ENCODE peak calls at places on chromosomes 16 and 17, in ten cellular contexts. One of them, this sample, is unnamed.

GRCh38 chr17:27296427-27296979 is 2.6 kb downstream of the WSB1 start:
- DNase-seq in stimulated activated CD8-positive, alpha-beta memory T cell treated with anti-CD3 and anti-CD28 coated beads, Interleukin-15, amount 100 ng/mL, for 1 hour: no peak
- DNase-seq in COR-L47: no peak
- DNase-seq in activated CD8-positive, alpha-beta memory T cell treated with anti-CD3 and anti-CD28 coated beads for 1 hour: no peak
- DNase-seq in ureter: no peak
- DNase-seq in A673: no peak
- DNase-seq in activated naive CD4-positive, alpha-beta T cell: no peak
- DNase-seq in T-helper 2 cell treated with Interferon-gamma antibody and Interleukin-4, amounts not matched to agents 5 μg/mL and 100 μg/mL, for 36 hours: no peak
- DNase-seq in AG04450: peak; percentile 38
- DNase-seq in brain microvascular endothelial cell: peak; percentile 25
- DNase-seq in this sample: no peak

GRCh38 chr17:48819466-48819865 is 2.4 kb upstream of the TTLL6 start:
- DNase-seq in stimulated activated CD8-positive, alpha-beta memory T cell treated with anti-CD3 and anti-CD28 coated beads, Interleukin-15, amount 100 ng/mL, for 1 hour: no peak
- DNase-seq in COR-L47: no peak
- DNase-seq in activated CD8-positive, alpha-beta memory T cell treated with anti-CD3 and anti-CD28 coated beads for 1 hour: no peak
- DNase-seq in ureter: no peak
- DNase-seq in A673: no peak
- DNase-seq in activated naive CD4-positive, alpha-beta T cell: no peak
- DNase-seq in T-helper 2 cell treated with Interferon-gamma antibody and Interleukin-4, amounts not matched to agents 5 μg/mL and 100 μg/mL, for 36 hours: no peak
- DNase-seq in AG04450: no peak
- DNase-seq in brain microvascular endothelial cell: peak; percentile 15
- DNase-seq in this sample: no peak

GRCh38 chr16:1458336-1458976 is 14.1 kb upstream of the CCDC154 start:
- DNase-seq in stimulated activated CD8-positive, alpha-beta memory T cell treated with anti-CD3 and anti-CD28 coated beads, Interleukin-15, amount 100 ng/mL, for 1 hour: no peak
- DNase-seq in COR-L47: no peak
- DNase-seq in activated CD8-positive, alpha-beta memory T cell treated with anti-CD3 and anti-CD28 coated beads for 1 hour: no peak
- DNase-seq in ureter: no peak
- DNase-seq in A673: no peak
- DNase-seq in activated naive CD4-positive, alpha-beta T cell: no peak
- DNase-seq in T-helper 2 cell treated with Interferon-gamma antibody and Interleukin-4, amounts not matched to agents 5 μg/mL and 100 μg/mL, for 36 hours: peak; percentile 30
- DNase-seq in AG04450: no peak
- DNase-seq in brain microvascular endothelial cell: no peak
- DNase-seq in this sample: no peak

GRCh38 chr17:56592487-56593072 is 919 bp upstream of the NOG start:
- DNase-seq in stimulated activated CD8-positive, alpha-beta memory T cell treated with anti-CD3 and anti-CD28 coated beads, Interleukin-15, amount 100 ng/mL, for 1 hour: peak; percentile 50
- DNase-seq in COR-L47: peak; percentile 6
- DNase-seq in activated CD8-positive, alpha-beta memory T cell treated with anti-CD3 and anti-CD28 coated beads for 1 hour: peak; percentile 54
- DNase-seq in ureter: peak; percentile 54
- DNase-seq in A673: peak; percentile 77
- DNase-seq in activated naive CD4-positive, alpha-beta T cell: peak; percentile 43
- DNase-seq in T-helper 2 cell treated with Interferon-gamma antibody and Interleukin-4, amounts not matched to agents 5 μg/mL and 100 μg/mL, for 36 hours: peak; percentile 52
- DNase-seq in AG04450: no peak
- DNase-seq in brain microvascular endothelial cell: no peak
- DNase-seq in this sample: peak; percentile 44

GRCh38 chr17:34306466-34306865 is 12.8 kb upstream of the CCL8 start:
- DNase-seq in stimulated activated CD8-positive, alpha-beta memory T cell treated with anti-CD3 and anti-CD28 coated beads, Interleukin-15, amount 100 ng/mL, for 1 hour: no peak
- DNase-seq in COR-L47: no peak
- DNase-seq in activated CD8-positive, alpha-beta memory T cell treated with anti-CD3 and anti-CD28 coated beads for 1 hour: no peak
- DNase-seq in ureter: no peak
- DNase-seq in A673: peak; percentile 4
- DNase-seq in activated naive CD4-positive, alpha-beta T cell: no peak
- DNase-seq in T-helper 2 cell treated with Interferon-gamma antibody and Interleukin-4, amounts not matched to agents 5 μg/mL and 100 μg/mL, for 36 hours: no peak
- DNase-seq in AG04450: no peak
- DNase-seq in brain microvascular endothelial cell: peak; percentile 16
- DNase-seq in this sample: no peak

GRCh38 chr17:30981531-30982519 is 11.0 kb downstream of the RNF135 start:
- DNase-seq in stimulated activated CD8-positive, alpha-beta memory T cell treated with anti-CD3 and anti-CD28 coated beads, Interleukin-15, amount 100 ng/mL, for 1 hour: no peak
- DNase-seq in COR-L47: no peak
- DNase-seq in activated CD8-positive, alpha-beta memory T cell treated with anti-CD3 and anti-CD28 coated beads for 1 hour: no peak
- DNase-seq in ureter: no peak
- DNase-seq in A673: no peak
- DNase-seq in activated naive CD4-positive, alpha-beta T cell: no peak
- DNase-seq in T-helper 2 cell treated with Interferon-gamma antibody and Interleukin-4, amounts not matched to agents 5 μg/mL and 100 μg/mL, for 36 hours: no peak
- DNase-seq in AG04450: no peak
- DNase-seq in brain microvascular endothelial cell: no peak
- DNase-seq in this sample: no peak

GRCh38 chr17:22128723-22129122 is 436.4 kb downstream of the KCNJ18 start:
- DNase-seq in stimulated activated CD8-positive, alpha-beta memory T cell treated with anti-CD3 and anti-CD28 coated beads, Interleukin-15, amount 100 ng/mL, for 1 hour: no peak
- DNase-seq in COR-L47: no peak
- DNase-seq in activated CD8-positive, alpha-beta memory T cell treated with anti-CD3 and anti-CD28 coated beads for 1 hour: no peak
- DNase-seq in ureter: no peak
- DNase-seq in A673: no peak
- DNase-seq in activated naive CD4-positive, alpha-beta T cell: no peak
- DNase-seq in T-helper 2 cell treated with Interferon-gamma antibody and Interleukin-4, amounts not matched to agents 5 μg/mL and 100 μg/mL, for 36 hours: no peak
- DNase-seq in AG04450: no peak
- DNase-seq in brain microvascular endothelial cell: no peak
- DNase-seq in this sample: no peak

GRCh38 chr16:27369806-27370205 is 32.2 kb upstream of the IL21R start:
- DNase-seq in stimulated activated CD8-positive, alpha-beta memory T cell treated with anti-CD3 and anti-CD28 coated beads, Interleukin-15, amount 100 ng/mL, for 1 hour: no peak
- DNase-seq in COR-L47: no peak
- DNase-seq in activated CD8-positive, alpha-beta memory T cell treated with anti-CD3 and anti-CD28 coated beads for 1 hour: no peak
- DNase-seq in ureter: no peak
- DNase-seq in A673: no peak
- DNase-seq in activated naive CD4-positive, alpha-beta T cell: no peak
- DNase-seq in T-helper 2 cell treated with Interferon-gamma antibody and Interleukin-4, amounts not matched to agents 5 μg/mL and 100 μg/mL, for 36 hours: no peak
- DNase-seq in AG04450: peak; percentile 21
- DNase-seq in brain microvascular endothelial cell: peak; percentile 43
- DNase-seq in this sample: no peak

GRCh38 chr17:28763137-28763799 is 19.5 kb downstream of the TRAF4 start:
- DNase-seq in stimulated activated CD8-positive, alpha-beta memory T cell treated with anti-CD3 and anti-CD28 coated beads, Interleukin-15, amount 100 ng/mL, for 1 hour: no peak
- DNase-seq in COR-L47: no peak
- DNase-seq in activated CD8-positive, alpha-beta memory T cell treated with anti-CD3 and anti-CD28 coated beads for 1 hour: no peak
- DNase-seq in ureter: no peak
- DNase-seq in A673: no peak
- DNase-seq in activated naive CD4-positive, alpha-beta T cell: no peak
- DNase-seq in T-helper 2 cell treated with Interferon-gamma antibody and Interleukin-4, amounts not matched to agents 5 μg/mL and 100 μg/mL, for 36 hours: no peak
- DNase-seq in AG04450: no peak
- DNase-seq in brain microvascular endothelial cell: no peak
- DNase-seq in this sample: no peak

GRCh38 chr16:83147244-83147643 is 520.5 kb downstream of the CDH13 start:
- DNase-seq in stimulated activated CD8-positive, alpha-beta memory T cell treated with anti-CD3 and anti-CD28 coated beads, Interleukin-15, amount 100 ng/mL, for 1 hour: no peak
- DNase-seq in COR-L47: no peak
- DNase-seq in activated CD8-positive, alpha-beta memory T cell treated with anti-CD3 and anti-CD28 coated beads for 1 hour: no peak
- DNase-seq in ureter: no peak
- DNase-seq in A673: no peak
- DNase-seq in activated naive CD4-positive, alpha-beta T cell: no peak
- DNase-seq in T-helper 2 cell treated with Interferon-gamma antibody and Interleukin-4, amounts not matched to agents 5 μg/mL and 100 μg/mL, for 36 hours: no peak
- DNase-seq in AG04450: no peak
- DNase-seq in brain microvascular endothelial cell: peak; percentile 26
- DNase-seq in this sample: no peak

GRCh38 chr17:39252788-39253460 is 27.2 kb upstream of the STAC2 start:
- DNase-seq in stimulated activated CD8-positive, alpha-beta memory T cell treated with anti-CD3 and anti-CD28 coated beads, Interleukin-15, amount 100 ng/mL, for 1 hour: no peak
- DNase-seq in COR-L47: no peak
- DNase-seq in activated CD8-positive, alpha-beta memory T cell treated with anti-CD3 and anti-CD28 coated beads for 1 hour: no peak
- DNase-seq in ureter: no peak
- DNase-seq in A673: no peak
- DNase-seq in activated naive CD4-positive, alpha-beta T cell: no peak
- DNase-seq in T-helper 2 cell treated with Interferon-gamma antibody and Interleukin-4, amounts not matched to agents 5 μg/mL and 100 μg/mL, for 36 hours: no peak
- DNase-seq in AG04450: no peak
- DNase-seq in brain microvascular endothelial cell: no peak
- DNase-seq in this sample: no peak

GRCh38 chr16:86862596-86862995 is 284.2 kb downstream of the FOXL1 start:
- DNase-seq in stimulated activated CD8-positive, alpha-beta memory T cell treated with anti-CD3 and anti-CD28 coated beads, Interleukin-15, amount 100 ng/mL, for 1 hour: no peak
- DNase-seq in COR-L47: peak; percentile 6
- DNase-seq in activated CD8-positive, alpha-beta memory T cell treated with anti-CD3 and anti-CD28 coated beads for 1 hour: no peak
- DNase-seq in ureter: no peak
- DNase-seq in A673: no peak
- DNase-seq in activated naive CD4-positive, alpha-beta T cell: no peak
- DNase-seq in T-helper 2 cell treated with Interferon-gamma antibody and Interleukin-4, amounts not matched to agents 5 μg/mL and 100 μg/mL, for 36 hours: no peak
- DNase-seq in AG04450: no peak
- DNase-seq in brain microvascular endothelial cell: peak; percentile 20
- DNase-seq in this sample: no peak

GRCh38 chr16:79272141-79272577 is 328.4 kb downstream of the MAF start:
- DNase-seq in stimulated activated CD8-positive, alpha-beta memory T cell treated with anti-CD3 and anti-CD28 coated beads, Interleukin-15, amount 100 ng/mL, for 1 hour: no peak
- DNase-seq in COR-L47: no peak
- DNase-seq in activated CD8-positive, alpha-beta memory T cell treated with anti-CD3 and anti-CD28 coated beads for 1 hour: peak; percentile 20
- DNase-seq in ureter: no peak
- DNase-seq in A673: no peak
- DNase-seq in activated naive CD4-positive, alpha-beta T cell: no peak
- DNase-seq in T-helper 2 cell treated with Interferon-gamma antibody and Interleukin-4, amounts not matched to agents 5 μg/mL and 100 μg/mL, for 36 hours: peak; percentile 79
- DNase-seq in AG04450: no peak
- DNase-seq in brain microvascular endothelial cell: no peak
- DNase-seq in this sample: no peak

GRCh38 chr17:4005296-4006164 is 41.3 kb upstream of the ATP2A3 start:
- DNase-seq in stimulated activated CD8-positive, alpha-beta memory T cell treated with anti-CD3 and anti-CD28 coated beads, Interleukin-15, amount 100 ng/mL, for 1 hour: no peak
- DNase-seq in COR-L47: no peak
- DNase-seq in activated CD8-positive, alpha-beta memory T cell treated with anti-CD3 and anti-CD28 coated beads for 1 hour: no peak
- DNase-seq in ureter: no peak
- DNase-seq in A673: no peak
- DNase-seq in activated naive CD4-positive, alpha-beta T cell: no peak
- DNase-seq in T-helper 2 cell treated with Interferon-gamma antibody and Interleukin-4, amounts not matched to agents 5 μg/mL and 100 μg/mL, for 36 hours: no peak
- DNase-seq in AG04450: no peak
- DNase-seq in brain microvascular endothelial cell: no peak
- DNase-seq in this sample: no peak

GRCh38 chr17:76461765-76462555 is 5.4 kb upstream of the AANAT start:
- DNase-seq in stimulated activated CD8-positive, alpha-beta memory T cell treated with anti-CD3 and anti-CD28 coated beads, Interleukin-15, amount 100 ng/mL, for 1 hour: no peak
- DNase-seq in COR-L47: no peak
- DNase-seq in activated CD8-positive, alpha-beta memory T cell treated with anti-CD3 and anti-CD28 coated beads for 1 hour: no peak
- DNase-seq in ureter: no peak
- DNase-seq in A673: no peak
- DNase-seq in activated naive CD4-positive, alpha-beta T cell: no peak
- DNase-seq in T-helper 2 cell treated with Interferon-gamma antibody and Interleukin-4, amounts not matched to agents 5 μg/mL and 100 μg/mL, for 36 hours: no peak
- DNase-seq in AG04450: no peak
- DNase-seq in brain microvascular endothelial cell: no peak
- DNase-seq in this sample: no peak

GRCh38 chr17:65514082-65514481 is 47.4 kb downstream of the AXIN2 start:
- DNase-seq in stimulated activated CD8-positive, alpha-beta memory T cell treated with anti-CD3 and anti-CD28 coated beads, Interleukin-15, amount 100 ng/mL, for 1 hour: no peak
- DNase-seq in COR-L47: no peak
- DNase-seq in activated CD8-positive, alpha-beta memory T cell treated with anti-CD3 and anti-CD28 coated beads for 1 hour: no peak
- DNase-seq in ureter: no peak
- DNase-seq in A673: no peak
- DNase-seq in activated naive CD4-positive, alpha-beta T cell: no peak
- DNase-seq in T-helper 2 cell treated with Interferon-gamma antibody and Interleukin-4, amounts not matched to agents 5 μg/mL and 100 μg/mL, for 36 hours: peak; percentile 40
- DNase-seq in AG04450: no peak
- DNase-seq in brain microvascular endothelial cell: peak; percentile 80
- DNase-seq in this sample: no peak

GRCh38 chr17:82445542-82445941 is 5.0 kb downstream of the CYBC1 start:
- DNase-seq in stimulated activated CD8-positive, alpha-beta memory T cell treated with anti-CD3 and anti-CD28 coated beads, Interleukin-15, amount 100 ng/mL, for 1 hour: no peak
- DNase-seq in COR-L47: no peak
- DNase-seq in activated CD8-positive, alpha-beta memory T cell treated with anti-CD3 and anti-CD28 coated beads for 1 hour: no peak
- DNase-seq in ureter: no peak
- DNase-seq in A673: no peak
- DNase-seq in activated naive CD4-positive, alpha-beta T cell: no peak
- DNase-seq in T-helper 2 cell treated with Interferon-gamma antibody and Interleukin-4, amounts not matched to agents 5 μg/mL and 100 μg/mL, for 36 hours: no peak
- DNase-seq in AG04450: no peak
- DNase-seq in brain microvascular endothelial cell: no peak
- DNase-seq in this sample: no peak

GRCh38 chr16:27441276-27441675 is 39.3 kb downstream of the IL21R start:
- DNase-seq in stimulated activated CD8-positive, alpha-beta memory T cell treated with anti-CD3 and anti-CD28 coated beads, Interleukin-15, amount 100 ng/mL, for 1 hour: no peak
- DNase-seq in COR-L47: no peak
- DNase-seq in activated CD8-positive, alpha-beta memory T cell treated with anti-CD3 and anti-CD28 coated beads for 1 hour: no peak
- DNase-seq in ureter: no peak
- DNase-seq in A673: no peak
- DNase-seq in activated naive CD4-positive, alpha-beta T cell: no peak
- DNase-seq in T-helper 2 cell treated with Interferon-gamma antibody and Interleukin-4, amounts not matched to agents 5 μg/mL and 100 μg/mL, for 36 hours: no peak
- DNase-seq in AG04450: no peak
- DNase-seq in brain microvascular endothelial cell: no peak
- DNase-seq in this sample: no peak

GRCh38 chr16:71311553-71312158 is 22.5 kb upstream of the CMTR2 start:
- DNase-seq in stimulated activated CD8-positive, alpha-beta memory T cell treated with anti-CD3 and anti-CD28 coated beads, Interleukin-15, amount 100 ng/mL, for 1 hour: no peak
- DNase-seq in COR-L47: peak; percentile 3
- DNase-seq in activated CD8-positive, alpha-beta memory T cell treated with anti-CD3 and anti-CD28 coated beads for 1 hour: no peak
- DNase-seq in ureter: no peak
- DNase-seq in A673: peak; percentile 43
- DNase-seq in activated naive CD4-positive, alpha-beta T cell: no peak
- DNase-seq in T-helper 2 cell treated with Interferon-gamma antibody and Interleukin-4, amounts not matched to agents 5 μg/mL and 100 μg/mL, for 36 hours: peak; percentile 10
- DNase-seq in AG04450: no peak
- DNase-seq in brain microvascular endothelial cell: no peak
- DNase-seq in this sample: no peak

GRCh38 chr16:12646490-12647274 is 157.0 kb downstream of the CPPED1 start:
- DNase-seq in stimulated activated CD8-positive, alpha-beta memory T cell treated with anti-CD3 and anti-CD28 coated beads, Interleukin-15, amount 100 ng/mL, for 1 hour: no peak
- DNase-seq in COR-L47: peak; percentile 44
- DNase-seq in activated CD8-positive, alpha-beta memory T cell treated with anti-CD3 and anti-CD28 coated beads for 1 hour: no peak
- DNase-seq in ureter: no peak
- DNase-seq in A673: peak; percentile 55
- DNase-seq in activated naive CD4-positive, alpha-beta T cell: no peak
- DNase-seq in T-helper 2 cell treated with Interferon-gamma antibody and Interleukin-4, amounts not matched to agents 5 μg/mL and 100 μg/mL, for 36 hours: peak; percentile 51
- DNase-seq in AG04450: no peak
- DNase-seq in brain microvascular endothelial cell: peak; percentile 42
- DNase-seq in this sample: no peak

GRCh38 chr17:74790206-74791066 is 14.3 kb upstream of the NAT9 start:
- DNase-seq in stimulated activated CD8-positive, alpha-beta memory T cell treated with anti-CD3 and anti-CD28 coated beads, Interleukin-15, amount 100 ng/mL, for 1 hour: no peak
- DNase-seq in COR-L47: no peak
- DNase-seq in activated CD8-positive, alpha-beta memory T cell treated with anti-CD3 and anti-CD28 coated beads for 1 hour: no peak
- DNase-seq in ureter: no peak
- DNase-seq in A673: peak; percentile 30
- DNase-seq in activated naive CD4-positive, alpha-beta T cell: no peak
- DNase-seq in T-helper 2 cell treated with Interferon-gamma antibody and Interleukin-4, amounts not matched to agents 5 μg/mL and 100 μg/mL, for 36 hours: no peak
- DNase-seq in AG04450: no peak
- DNase-seq in brain microvascular endothelial cell: no peak
- DNase-seq in this sample: no peak

GRCh38 chr17:32283745-32284207 is 18.1 kb downstream of the RHBDL3 start:
- DNase-seq in stimulated activated CD8-positive, alpha-beta memory T cell treated with anti-CD3 and anti-CD28 coated beads, Interleukin-15, amount 100 ng/mL, for 1 hour: no peak
- DNase-seq in COR-L47: no peak
- DNase-seq in activated CD8-positive, alpha-beta memory T cell treated with anti-CD3 and anti-CD28 coated beads for 1 hour: no peak
- DNase-seq in ureter: no peak
- DNase-seq in A673: no peak
- DNase-seq in activated naive CD4-positive, alpha-beta T cell: no peak
- DNase-seq in T-helper 2 cell treated with Interferon-gamma antibody and Interleukin-4, amounts not matched to agents 5 μg/mL and 100 μg/mL, for 36 hours: no peak
- DNase-seq in AG04450: no peak
- DNase-seq in brain microvascular endothelial cell: peak; percentile 24
- DNase-seq in this sample: no peak

GRCh38 chr17:9371019-9371418 is 204.6 kb downstream of the STX8 start:
- DNase-seq in stimulated activated CD8-positive, alpha-beta memory T cell treated with anti-CD3 and anti-CD28 coated beads, Interleukin-15, amount 100 ng/mL, for 1 hour: no peak
- DNase-seq in COR-L47: peak; percentile 63
- DNase-seq in activated CD8-positive, alpha-beta memory T cell treated with anti-CD3 and anti-CD28 coated beads for 1 hour: no peak
- DNase-seq in ureter: no peak
- DNase-seq in A673: no peak
- DNase-seq in activated naive CD4-positive, alpha-beta T cell: no peak
- DNase-seq in T-helper 2 cell treated with Interferon-gamma antibody and Interleukin-4, amounts not matched to agents 5 μg/mL and 100 μg/mL, for 36 hours: no peak
- DNase-seq in AG04450: no peak
- DNase-seq in brain microvascular endothelial cell: peak; percentile 93
- DNase-seq in this sample: no peak